ENCODE peak calls at places on chromosomes 11 and 22, in ten cellular contexts. Q, N, S, Y, T, J, X, G, P and F are unnamed samples. For H3K4me1, the result is how much of the 10 kb centered on the place peaks cover.

GRCh38 chr11:61870429-61871039 is 20.8 kb downstream of the FADS3 start:
- DNase-seq in X (no peak), G (no peak), Y (no peak), J (peak), Q (peak), S (no peak), T (no peak), N (no peak), P (no peak), F (no peak)

GRCh38 chr22:43851058-43851978 is 11.0 kb downstream of the SULT4A1 start:
- DNase-seq in X (no peak), P (peak), N (peak), Q (no peak), J (no peak), G (no peak), S (no peak), T (no peak), Y (no peak), F (no peak)

GRCh38 chr11:37905707-37906417 is 1307.8 kb upstream of the RAG2 start:
- DNase-seq in T (no peak), X (no peak), Q (no peak), S (no peak), G (no peak), Y (no peak), P (peak), J (no peak), N (no peak), F (no peak)

GRCh38 chr11:118921929-118922744 is 3.6 kb downstream of the BCL9L start:
- DNase-seq in J (peak), Q (peak), T (no peak), G (peak), P (peak), Y (no peak), N (peak), X (peak), S (no peak), F (peak)

GRCh38 chr11:8375932-8376331 is 112.3 kb upstream of the LMO1 start:
- DNase-seq in Y (no peak), S (no peak), Q (no peak), X (no peak), N (peak), J (no peak), P (no peak), T (no peak), G (no peak), F (no peak)

GRCh38 chr11:122209619-122210377 is 93.8 kb upstream of the BLID start:
- DNase-seq in T (no peak), Q (peak), S (no peak), J (peak), G (peak), Y (no peak), X (peak), N (no peak), P (no peak), F (no peak)

GRCh38 chr11:12094872-12095800 is 15.3 kb upstream of the MICAL2 start:
- DNase-seq in T (no peak), Y (no peak), X (no peak), Q (no peak), N (peak), S (no peak), J (no peak), G (peak), P (peak), F (peak)

GRCh38 chr11:45071232-45071631 is 75.2 kb upstream of the PRDM11 start:
- DNase-seq in S (no peak), P (no peak), J (no peak), Q (no peak), X (no peak), Y (no peak), G (no peak), N (no peak), T (peak), F (no peak)

DNA sequence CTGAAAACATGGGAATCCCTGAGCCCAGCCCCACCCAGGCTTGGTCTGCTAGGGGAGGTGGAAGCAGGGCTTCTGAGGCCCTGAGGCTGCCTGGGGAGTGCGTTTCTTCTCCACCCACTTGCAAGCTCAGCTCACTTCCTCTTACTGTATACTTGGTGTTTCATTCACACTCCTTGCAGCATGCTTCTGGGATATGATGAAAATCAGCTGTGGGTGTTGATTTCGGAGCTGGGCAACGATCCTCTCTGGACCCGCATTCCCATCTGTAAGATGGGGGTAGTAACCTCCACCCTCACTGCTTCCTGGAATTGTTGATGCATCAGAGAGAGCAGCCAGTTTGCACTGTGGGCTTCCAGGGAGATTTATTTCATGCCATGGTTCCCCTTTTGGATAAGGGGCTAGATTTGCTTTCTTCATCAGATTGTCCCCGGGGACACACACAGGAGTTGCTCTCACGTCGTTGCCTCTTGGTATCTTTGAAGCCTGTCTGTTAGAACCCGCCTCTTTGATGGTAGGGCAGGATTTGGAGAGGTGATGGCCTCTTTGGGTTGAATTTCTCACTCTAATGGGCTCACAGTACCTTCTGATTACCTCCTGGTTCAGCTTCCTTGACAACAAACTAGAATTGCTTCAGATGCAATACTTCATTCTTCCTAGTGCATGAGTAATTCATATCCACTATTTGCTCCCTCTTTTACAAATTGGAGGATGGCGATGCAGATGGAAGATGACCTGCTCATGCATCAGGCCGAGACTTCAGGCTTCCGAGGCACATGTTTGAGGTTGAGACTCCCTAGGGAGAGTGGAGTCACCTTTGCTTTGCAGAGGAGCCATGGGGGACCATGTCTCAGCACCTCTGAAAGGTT is 40.4 kb downstream of the BCR start:
- DNase-seq in X (peak), G (no peak), T (no peak), Q (peak), N (no peak), P (no peak), S (no peak), J (peak), Y (no peak), F (no peak)
- H3K4me3 ChIP-seq in X (no peak), G (no peak), T (no peak), Q (peak), N (no peak), P (no peak), S (no peak), J (no peak), Y (peak), F (no peak)

GRCh38 chr11:33725496-33725895 is 10.7 kb downstream of the CD59 start:
- DNase-seq in N (no peak), G (no peak), T (no peak), P (no peak), S (no peak), J (no peak), Q (no peak), X (no peak), Y (no peak), F (no peak)

GRCh38 chr11:33723238-33723881 is 12.9 kb downstream of the CD59 start:
- DNase-seq in P (no peak), N (no peak), S (peak), J (peak), Q (peak), X (peak), T (no peak), G (peak), Y (no peak), F (no peak)

GRCh38 chr11:33722579-33723234 is 13.5 kb downstream of the CD59 start:
- DNase-seq in G (peak), P (no peak), Q (peak), S (no peak), Y (no peak), J (peak), T (no peak), N (peak), X (peak), F (no peak)

GRCh38 chr11:33721984-33722383 is 14.2 kb downstream of the CD59 start:
- DNase-seq in S (no peak), Y (no peak), P (no peak), Q (peak), T (no peak), X (no peak), G (no peak), N (no peak), J (no peak), F (no peak)

GRCh38 chr11:33724644-33725035 is 11.6 kb downstream of the CD59 start:
- DNase-seq in X (no peak), J (peak), Y (no peak), P (no peak), G (peak), S (no peak), T (no peak), Q (peak), N (no peak), F (no peak)
- H3K4me1 ChIP-seq in X (half or more), J (under half), Y (under half), P (under half), G (under half), S (half or more), T (under half), Q (half or more), N (under half), F (under half)

GRCh38 chr11:132361011-132361550 is 990.7 kb downstream of the NTM start:
- DNase-seq in Q (no peak), J (no peak), T (no peak), G (no peak), X (no peak), S (no peak), P (no peak), Y (no peak), N (no peak), F (no peak)
- H3K4me3 ChIP-seq in Q (no peak), J (no peak), T (no peak), G (no peak), X (no peak), S (no peak), P (no peak), Y (no peak), N (no peak), F (no peak)

DNA sequence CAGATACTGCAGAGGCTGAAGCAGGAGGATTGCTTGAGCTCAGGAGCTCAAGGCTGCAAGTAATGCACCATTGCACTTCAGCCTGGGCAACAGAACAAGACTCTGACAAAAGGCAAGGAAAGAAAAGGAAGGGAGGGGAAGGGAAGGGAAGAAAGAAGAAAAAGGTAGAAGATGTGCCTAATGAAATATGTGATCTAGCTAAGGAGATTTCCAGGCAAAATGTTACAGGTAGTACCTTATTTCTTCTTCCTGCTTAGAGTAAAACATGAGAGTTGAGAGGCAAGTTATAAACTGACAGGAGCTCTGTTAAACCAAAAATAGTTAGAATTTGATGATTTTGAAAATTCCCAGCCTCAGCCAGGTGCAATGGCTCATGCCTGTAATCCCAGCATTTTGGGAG is 4.7 kb upstream of the PELI3 start:
- DNase-seq in S (no peak), J (no peak), T (no peak), N (no peak), Q (no peak), G (no peak), Y (no peak), X (no peak), P (no peak), F (no peak)
- H3K4me1 ChIP-seq in S (under half), J (under half), T (under half), N (under half), Q (under half), G (under half), Y (under half), X (under half), P (under half), F (under half)

GRCh38 chr11:70660889-70661197 is 262.5 kb downstream of the CTTN start:
- DNase-seq in S (no peak), P (no peak), T (no peak), N (no peak), Y (no peak), J (no peak), G (no peak), Q (no peak), X (no peak), F (no peak)
- H3K4me3 ChIP-seq in S (no peak), P (no peak), T (no peak), N (no peak), Y (no peak), J (no peak), G (no peak), Q (no peak), X (no peak), F (no peak)

GRCh38 chr22:35586771-35587170 is 30.4 kb downstream of the MB start:
- DNase-seq in X (no peak), Q (no peak), T (no peak), J (no peak), S (no peak), G (no peak), Y (no peak), N (no peak), P (no peak), F (no peak)

GRCh38 chr22:35582218-35582860 is 34.8 kb downstream of the MB start:
- DNase-seq in T (no peak), Q (no peak), N (no peak), Y (no peak), J (no peak), G (no peak), P (no peak), X (peak), S (no peak), F (no peak)

GRCh38 chr22:35581023-35581413 is 36.1 kb downstream of the MB start:
- DNase-seq in G (no peak), N (no peak), P (no peak), T (no peak), Y (no peak), Q (no peak), J (no peak), S (no peak), X (no peak), F (no peak)

GRCh38 chr22:35580351-35581022 is 36.6 kb downstream of the MB start:
- DNase-seq in Y (no peak), J (no peak), P (no peak), N (no peak), Q (no peak), T (no peak), S (no peak), X (peak), G (no peak), F (no peak)

GRCh38 chr22:35582861-35583670 is 34.1 kb downstream of the MB start:
- DNase-seq in S (peak), J (peak), Y (peak), X (no peak), T (peak), Q (peak), P (no peak), G (peak), N (no peak), F (peak)
- H3K4me1 ChIP-seq in S (under half), J (under half), Y (under half), X (under half), T (under half), Q (under half), P (under half), G (under half), N (under half), F (under half)

DNA sequence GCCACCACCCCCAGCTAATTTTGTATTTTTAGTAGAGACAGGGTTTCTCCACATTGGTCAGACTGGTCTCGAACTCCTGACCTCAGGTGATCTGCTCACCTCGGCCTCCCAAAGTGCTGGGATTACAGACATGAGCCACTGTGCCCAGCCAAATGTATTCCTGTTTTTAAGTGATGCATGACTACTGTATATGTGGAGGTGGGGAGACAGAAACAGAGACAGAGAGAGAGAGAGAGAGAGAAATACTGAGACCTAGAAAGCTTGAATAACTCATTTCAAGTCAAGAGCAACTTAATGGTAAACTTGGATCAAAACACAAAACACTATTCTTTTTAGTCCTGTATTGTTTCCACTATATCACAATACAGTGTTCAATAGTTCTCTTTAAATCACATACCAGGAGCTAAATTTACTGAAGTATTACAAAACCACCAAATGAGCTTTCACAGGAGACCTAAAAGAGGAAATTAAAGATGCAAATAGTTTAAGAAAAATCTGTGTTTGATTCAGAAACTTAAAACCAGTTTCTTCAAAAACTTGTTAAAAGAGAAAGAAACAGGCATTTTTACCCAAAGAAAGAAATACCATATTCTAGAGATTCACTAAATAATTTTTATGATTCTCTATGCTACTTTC is 188.7 kb downstream of the ETS1 start:
- DNase-seq in Q (no peak), S (no peak), X (no peak), N (no peak), J (no peak), P (no peak), T (no peak), Y (no peak), G (no peak), F (no peak)
- H3K4me3 ChIP-seq in Q (no peak), S (no peak), X (no peak), N (no peak), J (no peak), P (no peak), T (no peak), Y (no peak), G (no peak), F (no peak)

GRCh38 chr11:67288198-67288451 is 978 bp upstream of the ANKRD13D start:
- DNase-seq in J (no peak), N (no peak), T (no peak), Q (no peak), X (no peak), G (no peak), S (no peak), Y (no peak), P (peak), F (no peak)
- H3K4me1 ChIP-seq in J (under half), N (under half), T (under half), Q (under half), X (under half), G (under half), S (under half), Y (half or more), P (under half), F (half or more)

DNA sequence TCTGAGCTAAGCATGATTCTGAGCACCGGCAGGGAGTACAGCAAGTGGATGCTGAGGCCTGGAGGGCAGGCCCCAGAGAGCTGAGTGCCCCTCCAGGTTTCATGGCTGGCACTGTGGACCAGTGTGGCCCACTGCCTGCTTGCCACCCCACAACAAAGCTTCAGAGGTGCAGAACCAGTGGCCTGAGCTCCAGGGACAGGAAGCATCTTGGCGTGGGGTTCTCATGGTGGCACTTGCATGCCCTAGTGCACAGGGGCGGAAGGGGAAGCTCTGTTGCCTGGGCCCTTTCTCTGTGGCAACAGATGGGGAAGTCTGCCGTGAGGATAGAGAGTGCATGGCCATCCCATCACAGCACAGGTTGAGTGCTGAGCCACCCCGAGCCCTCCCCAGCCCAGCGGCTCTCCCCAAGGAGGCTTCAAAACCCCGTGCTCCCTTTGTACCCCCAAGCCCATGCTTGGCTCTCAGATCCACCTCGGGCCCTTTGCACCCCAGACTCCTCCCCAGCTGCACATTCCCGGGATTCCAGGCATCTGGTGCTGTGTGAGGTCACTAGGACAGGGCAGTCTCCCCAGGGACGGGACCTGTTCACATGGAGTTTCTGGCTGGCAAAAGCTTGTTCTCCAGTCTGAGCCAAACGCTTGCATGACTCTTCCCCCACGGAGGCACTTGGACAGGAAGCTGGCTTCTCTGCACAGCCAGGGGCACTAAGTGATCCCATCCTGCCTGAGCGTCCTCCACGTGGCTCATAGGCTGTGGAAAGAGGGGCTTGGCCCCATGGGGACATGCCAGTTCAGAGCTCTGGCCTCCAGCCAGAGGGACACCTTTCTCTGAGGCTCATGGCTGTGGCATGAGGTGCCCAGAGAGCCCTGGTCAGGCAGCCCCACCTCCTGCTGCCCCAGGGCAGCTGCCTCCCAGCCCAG is 4.2 kb downstream of the SLC25A1 start:
- DNase-seq in Y (no peak), G (peak), P (peak), N (peak), Q (peak), J (peak), X (peak), S (no peak), T (no peak), F (no peak)
- H3K4me3 ChIP-seq in Y (no peak), G (no peak), P (no peak), N (no peak), Q (no peak), J (no peak), X (no peak), S (no peak), T (no peak), F (no peak)